ENCODE peak calls at places on chromosomes 6 and 20, in seven cellular contexts. D is CD8-positive, alpha-beta T cell; G is psoas muscle; S is ovary; I is heart left ventricle; T is transverse colon; A is WERI-Rb-1. W is an unnamed sample. For H3K27me3, the result is how much of the 10 kb centered on the place peaks cover.

GRCh38 chr6:17361013-17361412 is 32.4 kb upstream of the CAP2 start:
- DNase-seq in A (no peak), S (no peak), T (no peak), G (no peak), I (no peak), D (no peak), W (no peak)

GRCh38 chr20:49595811-49596545 is 28.0 kb upstream of the PTGIS start:
- DNase-seq in T (no peak), A (no peak), D (no peak), S (peak), I (peak), G (peak), W (no peak)

GRCh38 chr6:71982385-71982784 is 96.0 kb downstream of the RIMS1 start:
- DNase-seq in D (no peak), I (no peak), S (no peak), T (no peak), G (no peak), A (no peak), W (no peak)

GRCh38 chr20:61949363-61949713 is 116.3 kb downstream of the TAF4 start:
- DNase-seq in T (no peak), D (no peak), A (no peak), G (peak), I (no peak), S (no peak), W (no peak)

GRCh38 chr6:33875696-33876095 is 71.9 kb upstream of the MLN start:
- DNase-seq in T (no peak), S (no peak), A (no peak), I (no peak), G (peak), D (no peak), W (no peak)

GRCh38 chr6:20424679-20425078 is 23.0 kb downstream of the E2F3 start:
- DNase-seq in T (no peak), S (no peak), G (no peak), I (no peak), D (no peak), A (no peak), W (no peak)

GRCh38 chr20:62344092-62344491 is 23.0 kb downstream of the LAMA5 start:
- DNase-seq in T (no peak), D (no peak), S (no peak), I (no peak), G (no peak), A (no peak), W (no peak)

GRCh38 chr6:117494283-117494682 is 11.8 kb downstream of the DCBLD1 start:
- DNase-seq in D (no peak), I (no peak), T (no peak), A (no peak), G (no peak), S (no peak), W (no peak)

GRCh38 chr20:2599265-2600060 is 53.0 kb upstream of the NOP56 start:
- DNase-seq in G (no peak), A (no peak), D (no peak), S (no peak), I (no peak), T (peak), W (no peak)

GRCh38 chr6:120899932-120900331 is 434.3 kb downstream of the TBC1D32 start:
- DNase-seq in D (no peak), I (no peak), T (no peak), G (no peak), S (no peak), A (no peak), W (no peak)

GRCh38 chr6:168314948-168315347 is 4.6 kb downstream of the DACT2 start:
- DNase-seq in I (no peak), D (no peak), S (no peak), A (no peak), T (no peak), G (no peak), W (no peak)

GRCh38 chr6:16336056-16336810 is 97.8 kb downstream of the GMPR start:
- DNase-seq in T (no peak), I (no peak), S (no peak), G (no peak), D (no peak), A (no peak), W (no peak)

GRCh38 chr6:3798211-3798909 is 46.8 kb upstream of the PXDC1 start:
- DNase-seq in D (no peak), S (no peak), G (no peak), A (no peak), I (no peak), T (no peak), W (no peak)

GRCh38 chr6:138468320-138469015 is 30.8 kb downstream of the NHSL1 start:
- DNase-seq in A (no peak), D (no peak), T (no peak), G (no peak), S (no peak), I (no peak), W (no peak)

GRCh38 chr6:131923356-131923755 is 27.8 kb downstream of the CCN2 start:
- DNase-seq in I (no peak), S (peak), T (peak), G (no peak), A (peak), D (no peak), W (peak)

DNA sequence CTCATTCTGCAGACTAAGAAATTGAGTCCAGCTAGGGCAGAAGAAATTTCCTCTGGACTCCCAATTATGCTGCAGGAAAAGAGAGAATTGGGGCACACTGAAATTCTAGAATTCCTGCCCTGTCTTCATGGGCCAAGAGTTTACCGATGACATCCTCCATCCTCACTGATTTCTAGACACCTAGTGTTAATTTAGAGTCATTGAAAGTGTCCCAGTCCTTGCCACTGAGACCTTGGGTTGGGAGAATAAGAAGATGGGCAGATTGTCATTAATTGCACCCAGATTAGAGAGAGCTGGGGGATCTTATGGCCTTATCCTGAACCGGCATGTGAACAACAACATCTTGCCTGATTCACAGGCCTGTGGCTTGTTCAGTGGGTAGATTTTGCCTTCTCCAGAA is 29.0 kb downstream of the ANGPT4 start:
- DNase-seq in D (no peak), G (no peak), S (no peak), I (no peak), T (no peak), A (peak), W (no peak)
- H3K27me3 ChIP-seq in D (under half), G (under half), S (under half), I (under half), T (under half), A (under half), W (under half)

GRCh38 chr6:73123632-73124329 is 101.5 kb downstream of the KHDC1L start:
- DNase-seq in A (no peak), I (no peak), S (no peak), G (no peak), T (no peak), D (no peak), W (no peak)

GRCh38 chr6:73116330-73116729 is 109.0 kb downstream of the KHDC1L start:
- DNase-seq in S (no peak), D (no peak), G (no peak), A (no peak), T (no peak), I (no peak), W (no peak)

DNA sequence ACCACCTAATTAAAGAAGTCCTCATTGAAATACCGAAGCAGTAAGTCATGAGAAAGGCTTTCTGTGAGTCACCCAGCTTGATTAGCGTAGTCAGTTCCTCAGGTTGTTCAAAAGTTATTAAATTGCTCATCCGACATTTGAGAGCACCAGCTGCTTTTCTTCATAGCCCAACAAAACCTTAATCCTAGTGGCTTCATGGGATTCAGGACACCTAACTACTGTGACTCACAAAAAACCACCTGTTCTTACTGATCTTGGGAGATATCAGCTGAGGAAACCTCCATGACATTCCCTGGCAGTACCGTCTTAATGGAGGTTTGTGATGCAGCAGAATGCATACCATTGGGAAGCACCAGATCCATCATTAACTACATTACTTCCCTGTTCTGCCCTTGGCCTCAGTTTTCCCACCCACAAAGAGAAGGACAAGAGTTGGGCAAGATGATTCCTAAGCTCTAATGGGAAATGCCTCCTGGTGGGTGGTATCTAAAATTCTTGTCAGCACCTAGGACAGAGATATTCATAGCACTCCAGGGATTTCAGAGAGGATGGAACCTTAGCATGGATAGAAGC is 103.8 kb downstream of the KHDC1L start:
- DNase-seq in T (no peak), G (no peak), I (no peak), A (no peak), D (no peak), S (no peak), W (no peak)
- TF ChIP-seq CTCF in T (no peak), G (no peak), I (no peak), A (no peak), D (no peak), S (no peak), W (no peak)

DNA sequence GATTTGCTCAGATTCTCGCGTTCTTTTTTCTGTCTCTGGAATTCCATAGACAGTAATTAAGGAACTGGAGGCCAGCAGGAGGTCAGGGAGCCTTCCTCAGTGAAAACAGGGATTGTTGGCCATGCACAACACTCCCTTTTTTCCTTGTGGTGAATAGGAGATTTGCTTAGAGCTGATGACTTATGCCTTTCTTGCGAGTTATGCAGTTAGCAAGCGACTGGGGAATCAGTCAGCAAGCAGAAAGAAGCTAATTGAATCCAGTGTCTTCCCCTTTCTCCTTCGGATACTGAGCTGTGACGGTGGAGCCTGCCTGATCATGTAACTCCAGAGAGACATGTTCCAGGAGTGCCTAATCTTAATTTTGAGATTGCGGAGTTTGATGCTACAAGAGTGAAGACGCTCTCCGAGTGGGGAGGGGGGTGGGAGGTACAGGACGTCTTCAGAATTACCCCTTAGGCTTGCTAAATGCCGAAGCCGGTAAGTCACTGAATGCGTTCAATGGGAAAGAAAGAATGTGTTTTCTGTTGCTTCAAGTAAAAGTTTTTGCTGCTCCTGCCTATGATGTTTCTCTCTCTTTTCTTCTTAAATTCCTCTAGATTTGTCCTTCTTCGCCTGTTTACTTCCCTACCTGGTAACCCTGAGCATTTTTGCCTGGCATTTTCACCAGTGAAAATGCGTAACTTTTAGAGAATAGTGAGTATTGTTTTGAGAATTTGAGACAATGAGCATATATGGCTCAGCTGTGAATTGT is 165.9 kb downstream of the SASH1 start:
- DNase-seq in A (no peak), I (no peak), S (no peak), G (no peak), T (no peak), D (no peak), W (no peak)
- H3K27me3 ChIP-seq in A (under half), I (under half), S (under half), G (under half), T (under half), D (under half), W (under half)

GRCh38 chr20:32024683-32025295 is 14.6 kb downstream of the CCM2L start:
- DNase-seq in A (no peak), T (no peak), D (no peak), I (no peak), S (no peak), G (no peak), W (no peak)
- TF ChIP-seq CTCF in A (no peak), T (no peak), D (peak), I (no peak), S (no peak), G (no peak), W (no peak)

GRCh38 chr20:57056651-57057050 is 209.8 kb downstream of the BMP7 start:
- DNase-seq in S (no peak), G (no peak), T (no peak), I (no peak), D (no peak), A (no peak), W (no peak)
- H3K27me3 ChIP-seq in S (under half), G (under half), T (under half), I (under half), D (under half), A (half or more), W (under half)

DNA sequence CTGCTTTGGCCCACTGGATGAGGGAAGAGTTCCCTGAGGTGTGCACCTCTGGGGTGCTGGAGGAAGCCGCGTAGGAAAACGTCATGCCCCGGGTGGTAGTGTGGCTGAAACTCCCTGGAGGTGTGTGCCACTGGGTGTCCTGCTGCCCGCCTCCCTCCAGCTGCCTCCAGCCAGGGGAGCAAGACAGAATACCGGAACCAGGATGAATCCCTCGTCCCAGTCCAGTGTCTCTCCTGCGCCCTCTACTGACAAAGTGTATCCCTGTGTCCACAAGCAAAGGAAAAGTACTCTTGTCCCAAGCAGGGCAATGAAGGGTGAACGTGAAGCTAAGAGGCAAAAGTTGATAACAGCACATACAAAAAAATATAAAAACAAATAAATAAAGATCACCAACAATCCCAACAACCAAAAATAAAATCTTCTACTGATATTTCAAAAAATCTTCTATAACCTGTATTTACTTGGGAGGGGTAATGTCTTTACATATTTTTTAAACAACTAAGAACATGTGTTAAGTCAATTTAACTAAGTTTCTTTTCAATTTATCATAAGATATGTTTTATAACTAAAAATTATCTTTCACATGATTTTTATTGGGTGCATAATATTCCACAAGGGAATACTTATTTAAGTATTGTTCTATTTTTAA is 437.6 kb downstream of the MAFB start:
- DNase-seq in G (no peak), S (no peak), A (peak), D (no peak), I (no peak), T (peak), W (no peak)
- TF ChIP-seq CTCF in G (peak), S (no peak), A (peak), D (no peak), I (peak), T (peak), W (no peak)

GRCh38 chr6:10383312-10384063 is 31.4 kb downstream of the TFAP2A start:
- DNase-seq in A (peak), T (no peak), S (no peak), D (no peak), G (no peak), I (no peak), W (no peak)
- H3K27me3 ChIP-seq in A (under half), T (half or more), S (under half), D (half or more), G (under half), I (half or more), W (half or more)

DNA sequence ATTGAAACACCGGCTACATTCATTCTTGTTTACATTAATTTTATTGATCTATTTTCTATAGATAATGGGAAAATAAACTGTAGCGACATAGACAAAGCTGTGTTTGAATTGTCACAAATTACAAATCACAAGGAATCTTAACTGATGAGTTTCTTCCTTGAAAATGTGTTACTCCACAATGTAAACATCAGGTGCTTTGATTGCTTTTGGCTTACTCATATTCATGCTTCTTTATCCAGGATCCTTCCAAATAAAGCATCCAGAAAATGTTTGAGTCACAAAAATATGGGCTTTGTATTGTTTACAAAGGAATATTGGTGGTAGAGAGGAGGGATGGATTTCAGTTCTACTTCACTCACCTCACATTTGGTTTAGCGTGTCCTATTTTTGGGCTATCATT is 64.0 kb downstream of the BMP2 start:
- DNase-seq in I (no peak), G (no peak), T (no peak), D (no peak), A (no peak), S (no peak), W (no peak)
- TF ChIP-seq CTCF in I (no peak), G (no peak), T (no peak), D (no peak), A (no peak), S (no peak), W (no peak)

DNA sequence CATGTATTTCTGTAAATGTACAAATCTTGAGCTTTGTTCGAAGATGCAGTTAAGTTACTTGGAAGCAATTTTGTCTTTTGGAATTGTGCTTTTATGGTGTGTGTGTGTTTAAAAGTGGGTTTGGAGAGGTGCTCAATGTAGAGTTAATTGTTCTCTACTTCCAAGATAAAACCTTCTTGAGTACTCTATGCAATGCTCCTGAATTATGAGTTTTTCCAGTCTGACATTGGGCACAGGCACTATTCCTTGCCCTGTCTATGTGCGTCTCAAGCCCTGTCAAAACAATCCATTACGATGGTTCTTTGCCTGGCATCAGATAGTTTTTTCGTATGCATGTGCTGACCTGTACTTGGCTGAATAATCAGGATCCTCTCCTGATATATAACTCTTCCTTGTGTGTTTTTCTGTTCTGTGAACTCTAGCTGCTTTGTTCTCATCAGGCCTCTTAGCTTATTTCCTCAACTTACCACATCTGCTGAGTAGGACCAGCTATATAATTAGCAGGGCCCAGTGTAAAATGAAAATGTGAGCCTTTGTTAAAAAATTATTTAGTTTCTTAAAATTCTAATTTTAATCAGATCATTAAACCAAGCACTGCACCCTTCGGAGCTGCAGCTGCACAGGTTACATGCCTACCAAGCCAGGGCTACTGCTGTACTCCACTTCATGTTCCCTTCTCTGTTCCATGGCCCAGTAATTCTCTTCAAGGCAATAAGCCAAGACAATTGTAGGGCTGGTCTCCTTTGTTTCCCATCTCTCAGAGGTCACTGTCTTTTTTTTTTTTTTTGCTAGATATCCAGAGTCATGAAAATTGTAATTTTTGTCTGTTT is 160.1 kb downstream of the ZFAND3 start:
- DNase-seq in T (no peak), S (no peak), I (no peak), G (no peak), A (no peak), D (no peak), W (no peak)
- H3K27me3 ChIP-seq in T (under half), S (under half), I (under half), G (under half), A (under half), D (under half), W (under half)

W was measured in pancreas.